ENCODE peak calls at places on chromosomes 5 and 9, in four cellular contexts. V, X, R and A are unnamed samples.

GRCh38 chr9:70111641-70112236 is 68.1 kb downstream of the MAMDC2 start:
- DNase-seq in V (peak), X (peak), R (no peak), A (no peak)

GRCh38 chr5:173643964-173644363 is 27.5 kb upstream of the BOD1 start:
- DNase-seq in X (no peak), V (no peak), R (no peak), A (peak)

GRCh38 chr5:180516440-180516839 is 22.3 kb downstream of the CNOT6 start:
- DNase-seq in R (no peak), V (no peak), X (no peak), A (no peak)

GRCh38 chr5:7805379-7805778 is 45.6 kb downstream of the CFAP90 start:
- DNase-seq in X (peak), R (no peak), V (peak), A (no peak)

GRCh38 chr9:113669523-113670115 is 206.1 kb downstream of the RGS3 start:
- DNase-seq in R (no peak), V (no peak), X (no peak), A (no peak)

GRCh38 chr9:4984171-4984570 is 901 bp upstream of the JAK2 start:
- DNase-seq in V (peak), X (peak), R (peak), A (no peak)

GRCh38 chr9:92714787-92715487 is 45.0 kb upstream of the IPPK start:
- DNase-seq in X (no peak), V (no peak), R (no peak), A (no peak)

GRCh38 chr9:25716220-25716872 is 38.1 kb upstream of the TUSC1 start:
- DNase-seq in V (peak), X (no peak), R (peak), A (peak)

GRCh38 chr5:5025774-5026406 is 114.2 kb upstream of the ADAMTS16 start:
- DNase-seq in X (no peak), R (no peak), V (peak), A (peak)

GRCh38 chr9:20508242-20508641 is 114.1 kb downstream of the MLLT3 start:
- DNase-seq in V (no peak), R (no peak), X (no peak), A (no peak)

GRCh38 chr5:139340051-139340450 is 1.6 kb upstream of the PAIP2 start:
- DNase-seq in V (no peak), R (no peak), X (no peak), A (no peak)

GRCh38 chr5:139341187-139341688 is 416 bp upstream of the PAIP2 start:
- DNase-seq in X (no peak), R (no peak), V (no peak), A (no peak)

GRCh38 chr5:139342423-139342723 is 719 bp downstream of the PAIP2 start:
- DNase-seq in X (no peak), V (no peak), R (no peak), A (no peak)

GRCh38 chr5:139343476-139343875 is 1.8 kb downstream of the PAIP2 start:
- DNase-seq in R (no peak), X (no peak), V (no peak), A (no peak)

GRCh38 chr5:139341689-139342422 is at the start of gene PAIP2:
- DNase-seq in R (peak), X (peak), V (peak), A (peak)
- TF ChIP-seq REST in R (no peak), X (no peak), V (no peak), A (no peak)

GRCh38 chr9:37027582-37028424 is 6.3 kb downstream of the PAX5 start:
- DNase-seq in R (peak), X (peak), V (peak), A (peak)
- TF ChIP-seq REST in R (peak), X (peak), V (peak), A (peak)

GRCh38 chr5:178333821-178334481 is 101.3 kb upstream of the PHYKPL start:
- DNase-seq in R (no peak), X (no peak), V (no peak), A (no peak)

GRCh38 chr5:178334856-178335255 is 102.3 kb upstream of the PHYKPL start:
- DNase-seq in R (no peak), X (no peak), V (no peak), A (no peak)

GRCh38 chr5:178336889-178337785 is 104.5 kb upstream of the PHYKPL start:
- DNase-seq in R (no peak), V (no peak), X (no peak), A (peak)

GRCh38 chr5:178338126-178338749 is 105.6 kb upstream of the PHYKPL start:
- DNase-seq in R (no peak), V (no peak), X (no peak), A (no peak)

DNA sequence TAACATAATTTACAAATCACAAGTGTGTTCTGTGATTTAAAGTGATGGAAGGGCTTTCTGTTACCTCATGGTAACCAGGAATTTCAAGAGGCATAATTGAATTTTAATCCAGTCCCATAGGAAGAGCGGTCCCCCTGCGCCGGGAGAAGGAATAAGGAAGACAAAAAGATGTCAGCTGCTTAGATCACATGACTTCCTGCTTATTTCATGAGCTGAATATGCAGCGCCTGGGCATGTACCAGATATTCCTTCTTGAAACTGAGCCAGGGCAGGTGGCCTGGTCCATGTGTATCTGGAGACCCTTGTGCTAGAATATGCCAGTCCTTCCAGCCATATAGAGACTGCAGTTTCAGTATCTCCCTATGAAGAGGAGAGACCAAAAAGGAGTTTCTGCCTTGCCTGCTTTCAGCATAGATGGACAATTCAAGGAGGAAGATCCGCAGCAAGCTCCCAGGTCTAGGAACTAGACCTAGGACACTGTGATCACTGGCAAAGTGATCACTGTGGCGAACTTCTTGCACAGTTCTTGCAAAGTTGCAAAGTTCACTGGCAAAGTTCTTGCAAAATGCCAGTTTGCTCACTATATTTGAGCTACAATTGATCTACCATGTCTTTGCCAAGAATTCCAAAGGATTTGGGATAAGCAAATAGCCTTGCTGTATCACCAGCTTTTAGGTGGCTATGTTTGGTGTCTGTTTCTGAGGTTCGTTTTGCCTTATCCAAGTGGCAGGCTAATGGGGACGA is 102.9 kb upstream of the PHYKPL start:
- DNase-seq in X (no peak), V (no peak), R (no peak), A (no peak)
- TF ChIP-seq REST in X (no peak), V (no peak), R (no peak), A (no peak)

GRCh38 chr5:154794525-154795234 is 39.5 kb downstream of the LARP1 start:
- DNase-seq in R (no peak), X (no peak), V (no peak), A (no peak)

GRCh38 chr5:154795235-154795596 is 40.0 kb downstream of the LARP1 start:
- DNase-seq in R (no peak), X (no peak), V (no peak), A (no peak)

GRCh38 chr5:154800582-154800981 is 45.4 kb downstream of the LARP1 start:
- DNase-seq in R (no peak), X (no peak), V (peak), A (no peak)

GRCh38 chr5:154801083-154801482 is 45.9 kb downstream of the LARP1 start:
- DNase-seq in X (no peak), V (no peak), R (no peak), A (no peak)

GRCh38 chr5:154797762-154798161 is 42.6 kb downstream of the LARP1 start:
- DNase-seq in X (no peak), V (no peak), R (no peak), A (no peak)
- TF ChIP-seq REST in X (no peak), V (no peak), R (no peak), A (no peak)

DNA sequence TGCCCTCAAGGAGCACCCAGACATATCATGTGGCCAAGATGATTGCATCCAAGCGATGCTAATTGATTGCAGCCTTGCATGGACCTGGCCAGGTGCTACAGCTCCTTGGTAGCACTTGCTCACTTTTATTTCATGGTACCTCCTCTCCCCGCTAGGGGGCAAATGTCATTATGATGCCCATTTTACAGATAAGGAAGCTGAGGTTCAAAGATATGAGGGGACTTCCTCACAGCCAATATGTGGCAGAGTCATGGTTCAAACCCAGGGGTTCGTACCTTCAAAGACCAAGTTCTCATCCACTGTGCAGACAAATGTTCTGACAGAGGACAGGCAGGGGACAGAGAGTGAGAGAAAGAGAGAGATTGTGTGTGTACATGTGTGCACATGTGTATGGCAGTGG is 21.9 kb upstream of the KCNMB1 start:
- DNase-seq in V (no peak), R (no peak), X (no peak), A (no peak)
- TF ChIP-seq REST in V (no peak), R (no peak), X (no peak), A (no peak)